ENCODE peak calls at places on chromosome 6, in four cellular contexts. W, N, L and O are unnamed samples.

GRCh38 chr6:167782698-167783517 is 43.8 kb upstream of the AFDN start:
- DNase-seq in W (no peak), N (no peak), L (no peak), O (no peak)

GRCh38 chr6:153511896-153512496 is 380.9 kb upstream of the RGS17 start:
- DNase-seq in W (no peak), N (no peak), L (no peak), O (no peak)

GRCh38 chr6:4316867-4317400 is 181.6 kb upstream of the ECI2 start:
- DNase-seq in W (no peak), N (peak; percentile 64), L (peak; percentile 67), O (no peak)

GRCh38 chr6:37192669-37193068 is 22.7 kb downstream of the PIM1 start:
- DNase-seq in W (no peak), N (no peak), L (no peak), O (no peak)

GRCh38 chr6:92026878-92027277 is 1392.5 kb downstream of the EPHA7 start:
- DNase-seq in W (no peak), N (no peak), L (no peak), O (no peak)

GRCh38 chr6:12170351-12171079 is 119.6 kb upstream of the EDN1 start:
- DNase-seq in W (no peak), N (no peak), L (no peak), O (no peak)

GRCh38 chr6:118968416-118968815 is 33.5 kb upstream of the MCM9 start:
- DNase-seq in W (no peak), N (no peak), L (no peak), O (no peak)

GRCh38 chr6:29965873-29966601 is 23.7 kb downstream of the HLA-A start:
- DNase-seq in W (peak; percentile 43), N (peak; percentile 83), L (peak; percentile 88), O (peak; percentile 39)

GRCh38 chr6:42113929-42114636 is 28.3 kb downstream of the C6orf132 start:
- DNase-seq in W (no peak), N (no peak), L (no peak), O (no peak)

GRCh38 chr6:126337323-126337722 is 2.6 kb upstream of the CENPW start:
- DNase-seq in W (no peak), N (no peak), L (no peak), O (no peak)

GRCh38 chr6:84072452-84072997 is 39.0 kb downstream of the MRAP2 start:
- DNase-seq in W (no peak), N (no peak), L (no peak), O (no peak)

GRCh38 chr6:52285174-52286068 is 879 bp upstream of the MCM3 start:
- DNase-seq in W (no peak), N (peak; percentile 54), L (no peak), O (no peak)

GRCh38 chr6:37456126-37456525 is 23.1 kb downstream of the CMTR1 start:
- DNase-seq in W (no peak), N (no peak), L (no peak), O (no peak)

GRCh38 chr6:13026557-13026956 is 301.8 kb downstream of the TBC1D7 start:
- DNase-seq in W (no peak), N (no peak), L (no peak), O (no peak)

GRCh38 chr6:139323511-139324445 is 32.0 kb upstream of the TXLNB start:
- DNase-seq in W (peak; percentile 68), N (peak; percentile 95), L (peak; percentile 72), O (peak; percentile 90)

GRCh38 chr6:157787080-157787479 is 36.0 kb upstream of the SNX9 start:
- DNase-seq in W (no peak), N (no peak), L (no peak), O (no peak)

GRCh38 chr6:159557046-159557445 is 136.0 kb downstream of the SOD2 start:
- DNase-seq in W (no peak), N (no peak), L (no peak), O (no peak)

GRCh38 chr6:114194362-114195343 is 148.2 kb downstream of the HS3ST5 start:
- DNase-seq in W (no peak), N (no peak), L (no peak), O (no peak)

GRCh38 chr6:84575264-84575663 is 189.1 kb downstream of the TBX18 start:
- DNase-seq in W (no peak), N (no peak), L (no peak), O (no peak)

GRCh38 chr6:161233986-161234620 is 39.8 kb downstream of the AGPAT4 start:
- DNase-seq in W (no peak), N (no peak), L (peak; percentile 75), O (no peak)

GRCh38 chr6:126530777-126531176 is 190.9 kb downstream of the CENPW start:
- DNase-seq in W (no peak), N (no peak), L (no peak), O (no peak)

GRCh38 chr6:7129784-7130569 is 22.2 kb downstream of the RREB1 start:
- DNase-seq in W (no peak), N (no peak), L (no peak), O (no peak)